ENCODE peak calls at places on chromosomes 1 and 21, in seven cellular contexts. P is stimulated activated CD8-positive, alpha-beta memory T cell treated with anti-CD3 and anti-CD28 coated beads, Interleukin-15, amount 100 ng/mL, for 24 hours; U is NCI-H1930; T is heart right ventricle; H is right cardiac atrium; R is heart left ventricle; V is NCI-H774. S is an unnamed sample.

GRCh38 chr1:4174291-4175200 is 274.5 kb upstream of the C1orf174 start:
- DNase-seq in R (no peak), V (no peak), P (no peak), T (no peak), U (no peak), H (no peak), S (no peak)

GRCh38 chr1:22829001-22829989 is 118.7 kb downstream of the EPHB2 start:
- DNase-seq in R (no peak), H (peak; percentile 67), U (no peak), T (no peak), V (no peak), P (no peak), S (no peak)

GRCh38 chr1:145824499-145824842 is 471 bp downstream of the POLR3C start:
- DNase-seq in T (no peak), U (no peak), H (no peak), P (no peak), V (no peak), R (no peak), S (no peak)

GRCh38 chr21:32514275-32515055 is 70.9 kb downstream of the TCP10L start:
- DNase-seq in R (no peak), U (no peak), P (no peak), H (no peak), T (no peak), V (no peak), S (no peak)

GRCh38 chr21:44916965-44917364 is 3.7 kb downstream of the ITGB2 start:
- DNase-seq in R (no peak), V (no peak), P (no peak), T (no peak), U (no peak), H (no peak), S (no peak)

GRCh38 chr1:70486676-70487470 is 75.8 kb downstream of the CTH start:
- DNase-seq in H (no peak), T (no peak), U (no peak), P (no peak), R (peak; percentile 29), V (no peak), S (no peak)

GRCh38 chr1:42747125-42747524 is 7.1 kb upstream of the CLDN19 start:
- DNase-seq in U (peak; percentile 12), H (peak; percentile 82), P (no peak), T (peak; percentile 52), V (peak; percentile 12), R (no peak), S (no peak)

GRCh38 chr21:28884481-28884880 is 108.2 kb downstream of the LTN1 start:
- DNase-seq in R (no peak), H (no peak), V (no peak), U (no peak), P (no peak), T (no peak), S (no peak)

GRCh38 chr1:62676606-62677356 is 11.4 kb downstream of the DOCK7 start:
- DNase-seq in U (no peak), P (no peak), T (no peak), V (no peak), R (no peak), H (no peak), S (no peak)

GRCh38 chr1:17405898-17406759 is 33.3 kb downstream of the RCC2 start:
- DNase-seq in P (peak; percentile 8), V (no peak), U (peak; percentile 39), T (peak; percentile 50), H (peak; percentile 84), R (peak; percentile 47), S (no peak)